ENCODE peak calls at places on chromosome 6, in four cellular contexts. One of them, this sample, is unnamed.

GRCh38 chr6:149990672-149991402 is 27.1 kb downstream of the ULBP1 start:
- DNase-seq in stimulated activated CD4-positive, alpha-beta T cell treated with anti-CD3 and anti-CD28 coated beads, Interleukin-4, amount 100 ng/mL, for 4 hours: no peak
- DNase-seq in NCI-H524: peak
- DNase-seq in T47D: no peak
- DNase-seq in this sample: no peak

GRCh38 chr6:117495873-117496272 is 13.4 kb downstream of the DCBLD1 start:
- DNase-seq in T47D: no peak
- DNase-seq in stimulated activated CD4-positive, alpha-beta T cell treated with anti-CD3 and anti-CD28 coated beads, Interleukin-4, amount 100 ng/mL, for 4 hours: no peak
- DNase-seq in NCI-H524: no peak
- DNase-seq in this sample: no peak

GRCh38 chr6:125821825-125822281 is 31.1 kb downstream of the NCOA7 start:
- DNase-seq in NCI-H524: no peak
- DNase-seq in stimulated activated CD4-positive, alpha-beta T cell treated with anti-CD3 and anti-CD28 coated beads, Interleukin-4, amount 100 ng/mL, for 4 hours: no peak
- DNase-seq in T47D: no peak
- DNase-seq in this sample: peak

GRCh38 chr6:6661684-6662083 is 73.2 kb downstream of the LY86 start:
- DNase-seq in T47D: no peak
- DNase-seq in NCI-H524: peak
- DNase-seq in stimulated activated CD4-positive, alpha-beta T cell treated with anti-CD3 and anti-CD28 coated beads, Interleukin-4, amount 100 ng/mL, for 4 hours: no peak
- DNase-seq in this sample: peak

GRCh38 chr6:48881551-48881950 is 581.5 kb downstream of the MMUT start:
- DNase-seq in stimulated activated CD4-positive, alpha-beta T cell treated with anti-CD3 and anti-CD28 coated beads, Interleukin-4, amount 100 ng/mL, for 4 hours: no peak
- DNase-seq in T47D: no peak
- DNase-seq in NCI-H524: no peak
- DNase-seq in this sample: no peak

GRCh38 chr6:81669445-81669844 is 83.0 kb downstream of the TENT5A start:
- DNase-seq in stimulated activated CD4-positive, alpha-beta T cell treated with anti-CD3 and anti-CD28 coated beads, Interleukin-4, amount 100 ng/mL, for 4 hours: no peak
- DNase-seq in NCI-H524: no peak
- DNase-seq in T47D: no peak
- DNase-seq in this sample: no peak

GRCh38 chr6:6699741-6700367 is 111.3 kb downstream of the LY86 start:
- DNase-seq in T47D: no peak
- DNase-seq in NCI-H524: peak
- DNase-seq in stimulated activated CD4-positive, alpha-beta T cell treated with anti-CD3 and anti-CD28 coated beads, Interleukin-4, amount 100 ng/mL, for 4 hours: no peak
- DNase-seq in this sample: peak

GRCh38 chr6:149696904-149697303 is 21.0 kb downstream of the LATS1 start:
- DNase-seq in NCI-H524: no peak
- DNase-seq in stimulated activated CD4-positive, alpha-beta T cell treated with anti-CD3 and anti-CD28 coated beads, Interleukin-4, amount 100 ng/mL, for 4 hours: no peak
- DNase-seq in T47D: peak
- DNase-seq in this sample: no peak

GRCh38 chr6:166488081-166488685 is 98.3 kb downstream of the RAMACL start:
- DNase-seq in NCI-H524: no peak
- DNase-seq in T47D: no peak
- DNase-seq in stimulated activated CD4-positive, alpha-beta T cell treated with anti-CD3 and anti-CD28 coated beads, Interleukin-4, amount 100 ng/mL, for 4 hours: peak
- DNase-seq in this sample: peak

GRCh38 chr6:33424855-33425667 is 5.2 kb downstream of the SYNGAP1 start:
- DNase-seq in stimulated activated CD4-positive, alpha-beta T cell treated with anti-CD3 and anti-CD28 coated beads, Interleukin-4, amount 100 ng/mL, for 4 hours: no peak
- DNase-seq in NCI-H524: no peak
- DNase-seq in T47D: no peak
- DNase-seq in this sample: no peak

GRCh38 chr6:155436981-155437749 is 18.5 kb downstream of the NOX3 start:
- DNase-seq in NCI-H524: no peak
- DNase-seq in T47D: no peak
- DNase-seq in stimulated activated CD4-positive, alpha-beta T cell treated with anti-CD3 and anti-CD28 coated beads, Interleukin-4, amount 100 ng/mL, for 4 hours: no peak
- DNase-seq in this sample: no peak

GRCh38 chr6:100344761-100345160 is 120.0 kb downstream of the SIM1 start:
- DNase-seq in T47D: no peak
- DNase-seq in stimulated activated CD4-positive, alpha-beta T cell treated with anti-CD3 and anti-CD28 coated beads, Interleukin-4, amount 100 ng/mL, for 4 hours: no peak
- DNase-seq in NCI-H524: no peak
- DNase-seq in this sample: no peak

GRCh38 chr6:81480139-81480538 is 272.3 kb downstream of the TENT5A start:
- DNase-seq in NCI-H524: no peak
- DNase-seq in T47D: no peak
- DNase-seq in stimulated activated CD4-positive, alpha-beta T cell treated with anti-CD3 and anti-CD28 coated beads, Interleukin-4, amount 100 ng/mL, for 4 hours: no peak
- DNase-seq in this sample: no peak

GRCh38 chr6:56637640-56638039 is 5.0 kb downstream of the DST start:
- DNase-seq in T47D: peak
- DNase-seq in stimulated activated CD4-positive, alpha-beta T cell treated with anti-CD3 and anti-CD28 coated beads, Interleukin-4, amount 100 ng/mL, for 4 hours: no peak
- DNase-seq in NCI-H524: peak
- DNase-seq in this sample: peak

GRCh38 chr6:157089851-157090250 is 233.5 kb downstream of the TMEM242 start:
- DNase-seq in NCI-H524: no peak
- DNase-seq in T47D: no peak
- DNase-seq in stimulated activated CD4-positive, alpha-beta T cell treated with anti-CD3 and anti-CD28 coated beads, Interleukin-4, amount 100 ng/mL, for 4 hours: no peak
- DNase-seq in this sample: no peak

GRCh38 chr6:8080338-8081151 is 16.4 kb upstream of the BLOC1S5 start:
- DNase-seq in stimulated activated CD4-positive, alpha-beta T cell treated with anti-CD3 and anti-CD28 coated beads, Interleukin-4, amount 100 ng/mL, for 4 hours: no peak
- DNase-seq in NCI-H524: no peak
- DNase-seq in T47D: no peak
- DNase-seq in this sample: no peak

GRCh38 chr6:53741417-53741816 is 53.4 kb upstream of the LRRC1 start:
- DNase-seq in stimulated activated CD4-positive, alpha-beta T cell treated with anti-CD3 and anti-CD28 coated beads, Interleukin-4, amount 100 ng/mL, for 4 hours: peak
- DNase-seq in T47D: no peak
- DNase-seq in NCI-H524: no peak
- DNase-seq in this sample: no peak

GRCh38 chr6:35475573-35475972 is 7.4 kb downstream of the RPL10A start:
- DNase-seq in T47D: no peak
- DNase-seq in NCI-H524: no peak
- DNase-seq in stimulated activated CD4-positive, alpha-beta T cell treated with anti-CD3 and anti-CD28 coated beads, Interleukin-4, amount 100 ng/mL, for 4 hours: no peak
- DNase-seq in this sample: no peak

GRCh38 chr6:110509617-110510231 is 33.3 kb upstream of the SLC22A16 start:
- DNase-seq in stimulated activated CD4-positive, alpha-beta T cell treated with anti-CD3 and anti-CD28 coated beads, Interleukin-4, amount 100 ng/mL, for 4 hours: no peak
- DNase-seq in NCI-H524: no peak
- DNase-seq in T47D: no peak
- DNase-seq in this sample: no peak